ENCODE peak calls at places on chromosomes 12 and 14, in nine cellular contexts. S is epithelial cell of esophagus, U is AG10803, R is heart right ventricle, F is astrocyte of the spinal cord, M is cardiac fibroblast, G is left ventricle myocardium inferior, E is GM23338, N is cardiac muscle cell. A is an unnamed sample.

GRCh38 chr14:65000868-65001600 is 14.3 kb downstream of the FNTB start:
- DNase-seq in S (no peak), U (peak), R (no peak), F (no peak), M (peak), G (no peak), E (no peak), N (peak), A (no peak)

GRCh38 chr14:94995551-94995950 is 161.8 kb downstream of the DICER1 start:
- DNase-seq in S (no peak), U (no peak), R (no peak), F (no peak), M (no peak), G (no peak), E (no peak), N (no peak), A (no peak)

GRCh38 chr14:51290132-51290531 is 50.1 kb downstream of the TMX1 start:
- DNase-seq in S (no peak), U (no peak), R (no peak), F (no peak), M (no peak), G (no peak), E (no peak), N (no peak), A (no peak)

GRCh38 chr14:23008836-23009235 is 1.1 kb downstream of the C14orf93 start:
- DNase-seq in S (no peak), U (no peak), R (no peak), F (peak), M (no peak), G (no peak), E (no peak), N (no peak), A (peak)

GRCh38 chr12:76055393-76055792 is 23.8 kb upstream of the PHLDA1 start:
- DNase-seq in S (no peak), U (no peak), R (no peak), F (no peak), M (no peak), G (no peak), E (peak), N (no peak), A (no peak)

GRCh38 chr14:61516957-61517356 is 178.4 kb upstream of the HIF1A start:
- DNase-seq in S (no peak), U (peak), R (no peak), F (no peak), M (peak), G (no peak), E (no peak), N (peak), A (no peak)

GRCh38 chr12:51915003-51915625 is 7.8 kb downstream of the ACVRL1 start:
- DNase-seq in S (no peak), U (no peak), R (no peak), F (no peak), M (no peak), G (no peak), E (peak), N (no peak), A (no peak)

GRCh38 chr12:110109037-110109836 is 14.9 kb upstream of the IFT81 start:
- DNase-seq in S (peak), U (peak), R (peak), F (peak), M (peak), G (peak), E (peak), N (peak), A (no peak)

GRCh38 chr14:104245075-104245474 is 106.7 kb downstream of the KIF26A start:
- DNase-seq in S (no peak), U (no peak), R (no peak), F (no peak), M (no peak), G (no peak), E (no peak), N (no peak), A (no peak)

GRCh38 chr12:118979763-118980406 is 1.5 kb upstream of the SRRM4 start:
- DNase-seq in S (peak), U (peak), R (peak), F (peak), M (peak), G (no peak), E (peak), N (peak), A (peak)

GRCh38 chr14:56274556-56274955 is 156.3 kb downstream of the PELI2 start:
- DNase-seq in S (no peak), U (peak), R (no peak), F (peak), M (peak), G (no peak), E (no peak), N (no peak), A (peak)

GRCh38 chr12:124567673-124568373 is 411 bp upstream of the NCOR2 start:
- DNase-seq in S (peak), U (peak), R (peak), F (peak), M (peak), G (peak), E (peak), N (peak), A (peak)

GRCh38 chr12:6053541-6053940 is 70.9 kb downstream of the VWF start:
- DNase-seq in S (no peak), U (peak), R (no peak), F (no peak), M (peak), G (no peak), E (no peak), N (peak), A (no peak)

GRCh38 chr12:94098466-94098865 is 49.9 kb upstream of the PLXNC1 start:
- DNase-seq in S (peak), U (peak), R (no peak), F (peak), M (peak), G (no peak), E (no peak), N (peak), A (no peak)

GRCh38 chr14:53011053-53011462 is 60.2 kb upstream of the FERMT2 start:
- DNase-seq in S (peak), U (peak), R (peak), F (peak), M (peak), G (peak), E (peak), N (peak), A (no peak)

GRCh38 chr14:24339284-24340151 is at the start of gene RIPK3:
- DNase-seq in S (peak), U (no peak), R (peak), F (no peak), M (no peak), G (peak), E (peak), N (no peak), A (no peak)

GRCh38 chr12:10968765-10969456 is 17.8 kb downstream of the TAS2R50 start:
- DNase-seq in S (peak), U (peak), R (peak), F (peak), M (peak), G (peak), E (no peak), N (peak), A (peak)

GRCh38 chr12:11656550-11656949 is 7.1 kb downstream of the ETV6 start:
- DNase-seq in S (peak), U (no peak), R (no peak), F (peak), M (no peak), G (no peak), E (no peak), N (no peak), A (no peak)

GRCh38 chr14:24982472-24983155 is 67.3 kb downstream of the STXBP6 start:
- DNase-seq in S (peak), U (peak), R (no peak), F (peak), M (peak), G (no peak), E (no peak), N (peak), A (peak)

GRCh38 chr12:114069507-114069906 is 103.4 kb upstream of the RBM19 start:
- DNase-seq in S (no peak), U (no peak), R (no peak), F (no peak), M (no peak), G (no peak), E (no peak), N (no peak), A (peak)

GRCh38 chr12:56721721-56722120 is 3.4 kb downstream of the NACA start:
- DNase-seq in S (no peak), U (no peak), R (no peak), F (no peak), M (no peak), G (no peak), E (no peak), N (no peak), A (no peak)
- H3K4me3 ChIP-seq in S (peak), U (no peak), R (peak), F (no peak), M (peak), G (peak), E (peak), N (no peak), A (peak)

GRCh38 chr14:102590667-102591099 is 1.8 kb upstream of the RCOR1 start:
- DNase-seq in S (peak), U (no peak), R (peak), F (peak), M (peak), G (no peak), E (peak), N (peak), A (no peak)
- TF ChIP-seq CTCF in S (peak), U (peak), R (no peak), F (peak), M (peak), G (peak), E (peak), N (peak), A (no peak)

GRCh38 chr14:96635850-96636249 is 133.7 kb downstream of the PAPOLA start:
- DNase-seq in S (no peak), U (no peak), R (no peak), F (no peak), M (no peak), G (no peak), E (no peak), N (no peak), A (no peak)

GRCh38 chr14:96634896-96635295 is 132.7 kb downstream of the PAPOLA start:
- DNase-seq in S (no peak), U (no peak), R (no peak), F (no peak), M (no peak), G (no peak), E (no peak), N (no peak), A (no peak)

GRCh38 chr14:96632363-96632758 is 130.2 kb downstream of the PAPOLA start:
- DNase-seq in S (no peak), U (no peak), R (no peak), F (no peak), M (no peak), G (no peak), E (no peak), N (no peak), A (no peak)

GRCh38 chr14:96633096-96633495 is 130.9 kb downstream of the PAPOLA start:
- DNase-seq in S (no peak), U (no peak), R (no peak), F (no peak), M (no peak), G (no peak), E (no peak), N (no peak), A (no peak)

DNA sequence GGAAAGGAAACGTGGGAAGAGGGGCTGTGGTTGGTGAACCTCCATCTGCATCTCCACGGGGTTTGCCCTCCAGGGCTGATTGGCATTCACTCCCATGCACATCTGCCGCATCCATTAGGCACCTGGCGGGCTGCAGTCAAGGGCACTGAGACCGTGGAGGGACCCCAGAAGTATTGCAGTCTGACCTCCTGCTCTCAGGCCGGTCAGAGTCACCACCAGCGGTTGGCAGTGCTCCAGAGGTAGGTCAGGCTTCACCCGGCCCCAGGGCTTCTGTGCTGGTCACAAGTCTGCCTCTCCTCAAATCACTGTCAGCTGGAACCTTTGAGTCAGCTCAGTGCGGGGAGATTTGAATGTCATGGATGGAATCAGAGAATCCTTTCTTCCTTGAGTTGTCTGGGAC is 132.3 kb downstream of the PAPOLA start:
- DNase-seq in S (no peak), U (no peak), R (no peak), F (no peak), M (no peak), G (no peak), E (no peak), N (no peak), A (no peak)
- H3K4me3 ChIP-seq in S (no peak), U (no peak), R (no peak), F (no peak), M (no peak), G (no peak), E (no peak), N (no peak), A (no peak)

DNA sequence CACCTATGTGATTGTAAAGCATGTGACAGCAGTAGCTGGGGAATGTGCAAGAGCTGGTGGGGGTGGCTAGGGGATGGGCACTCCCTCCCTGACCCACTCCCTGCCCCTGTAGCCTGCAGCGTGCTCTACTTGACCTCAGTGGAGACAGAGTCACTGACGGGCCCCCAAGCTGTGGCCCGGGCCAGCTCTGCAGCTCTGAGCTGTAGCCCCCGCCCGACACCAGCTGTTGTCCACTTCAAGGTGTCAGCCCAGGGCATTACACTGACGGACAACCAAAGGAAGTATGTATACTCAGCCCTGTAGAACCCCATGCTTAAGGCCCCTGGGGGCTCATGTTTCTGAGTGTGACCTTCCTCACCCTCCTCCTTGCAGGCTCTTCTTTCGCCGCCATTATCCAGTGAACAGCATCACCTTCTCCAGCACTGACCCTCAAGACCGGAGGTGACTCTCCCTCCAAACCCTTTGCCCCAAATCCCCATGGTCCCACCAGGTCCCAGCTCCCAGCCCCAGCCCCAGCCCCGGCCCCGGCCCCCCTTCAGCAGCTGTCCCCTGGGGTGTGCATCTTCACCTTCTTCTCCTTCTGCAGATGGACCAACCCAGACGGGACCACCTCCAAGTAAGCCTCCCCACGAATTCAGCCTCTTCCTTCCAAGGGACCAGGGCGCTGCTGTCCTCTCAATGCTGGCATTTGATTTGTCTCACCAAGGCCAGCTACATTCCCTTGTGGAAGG is 13.3 kb downstream of the TNS2 start:
- DNase-seq in S (no peak), U (no peak), R (no peak), F (no peak), M (no peak), G (no peak), E (no peak), N (peak), A (no peak)
- TF ChIP-seq CTCF in S (no peak), U (no peak), R (no peak), F (no peak), M (no peak), G (no peak), E (no peak), N (no peak), A (no peak)